ENCODE peak calls at places on chromosomes 3 and 15, in six cellular contexts. F is tibial nerve, P is HepG2, E is suprapubic skin, M is stomach, L is H1. C is an unnamed sample.

GRCh38 chr3:115834068-115834467 is 210.8 kb downstream of the GAP43 start:
- DNase-seq in P (no peak), E (no peak), F (no peak), L (no peak), M (no peak), C (no peak)

GRCh38 chr3:124201786-124202185 is 209.9 kb upstream of the ROPN1 start:
- DNase-seq in M (no peak), P (no peak), L (no peak), F (no peak), E (no peak), C (no peak)

GRCh38 chr15:81108427-81108826 is 25.6 kb upstream of the CFAP161 start:
- DNase-seq in L (no peak), M (no peak), E (no peak), P (no peak), F (no peak), C (no peak)

GRCh38 chr3:193396451-193397244 is 18.1 kb upstream of the ATP13A5 start:
- DNase-seq in E (no peak), P (no peak), M (no peak), F (no peak), L (no peak), C (no peak)

GRCh38 chr15:29070471-29071192 is 184.9 kb downstream of the APBA2 start:
- DNase-seq in P (no peak), E (no peak), M (no peak), F (no peak), L (no peak), C (no peak)

GRCh38 chr3:69326821-69327433 is 59.0 kb downstream of the FRMD4B start:
- DNase-seq in L (no peak), F (no peak), P (no peak), M (no peak), E (no peak), C (no peak)

GRCh38 chr15:78942741-78943140 is 2.1 kb downstream of the CTSH start:
- DNase-seq in P (no peak), F (no peak), E (no peak), L (no peak), M (no peak), C (no peak)

GRCh38 chr3:15797600-15798303 is at the start of gene ANKRD28:
- DNase-seq in E (no peak), F (no peak), M (no peak), P (peak; percentile 58), L (no peak), C (no peak)

DNA sequence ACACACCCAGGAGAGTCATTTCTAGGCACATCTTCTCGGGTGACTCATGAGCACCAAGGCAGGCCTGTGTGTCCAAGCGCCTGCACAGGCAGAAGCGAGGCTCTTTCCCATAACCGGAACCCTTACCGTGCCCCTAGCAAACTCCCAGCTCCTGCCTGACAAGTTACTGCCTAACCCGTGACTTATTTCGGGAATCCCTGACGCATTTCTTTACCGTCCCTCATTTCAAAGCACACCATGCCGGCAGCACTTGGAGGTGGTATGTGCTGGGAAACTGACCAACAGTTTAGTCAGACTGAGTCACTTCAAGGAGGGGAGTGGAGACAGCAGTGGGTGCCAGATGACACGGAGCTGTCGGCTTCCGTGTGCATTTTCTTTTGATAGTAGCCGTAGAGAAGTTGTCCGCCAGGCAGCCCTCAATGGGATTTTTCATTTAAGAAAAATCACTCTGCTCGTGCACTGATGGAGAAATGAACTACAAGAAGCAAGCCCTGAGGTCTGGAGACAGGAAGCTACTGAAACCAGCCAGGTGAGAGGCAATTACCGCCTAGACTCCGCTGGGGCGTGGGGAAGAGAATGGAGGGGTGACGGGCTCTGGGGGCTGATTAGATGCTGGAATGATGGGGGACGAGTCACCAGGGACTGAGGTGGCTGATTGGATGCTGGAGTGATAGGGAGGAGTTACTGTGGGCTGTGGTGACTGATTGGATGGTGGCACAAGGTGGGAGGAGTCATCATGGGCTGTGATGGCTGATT is 17.2 kb upstream of the HRH1 start:
- DNase-seq in E (no peak), F (no peak), P (peak; percentile 40), M (no peak), L (no peak), C (no peak)
- TF ChIP-seq EP300 in E (peak; percentile 95), F (peak; percentile 62), P (no peak), M (peak; percentile 73), L (no peak), C (peak; percentile 75)

DNA sequence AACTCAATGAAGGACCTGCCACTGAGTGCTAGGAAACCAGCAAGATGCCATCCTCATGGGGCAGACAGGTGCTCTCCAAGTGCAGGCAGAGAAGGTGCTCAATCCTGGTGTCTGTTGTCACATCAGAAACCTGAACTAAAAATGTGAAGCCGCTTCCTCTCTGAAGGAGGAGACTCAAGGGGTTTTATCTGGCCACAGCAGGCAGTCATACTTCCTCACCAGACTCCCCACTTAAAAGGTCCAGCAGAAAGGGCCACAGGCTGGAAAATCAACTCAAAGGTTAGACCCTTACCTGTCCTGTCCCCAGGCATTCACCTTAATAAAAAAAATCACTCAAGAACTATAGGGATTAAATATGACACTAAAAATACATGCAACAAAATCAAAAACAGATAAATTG is 4.8 kb downstream of the CCDC12 start:
- DNase-seq in P (no peak), F (no peak), L (no peak), M (no peak), E (no peak), C (no peak)
- TF ChIP-seq POLR2A in P (no peak), F (no peak), L (no peak), M (no peak), E (no peak), C (no peak)

DNA sequence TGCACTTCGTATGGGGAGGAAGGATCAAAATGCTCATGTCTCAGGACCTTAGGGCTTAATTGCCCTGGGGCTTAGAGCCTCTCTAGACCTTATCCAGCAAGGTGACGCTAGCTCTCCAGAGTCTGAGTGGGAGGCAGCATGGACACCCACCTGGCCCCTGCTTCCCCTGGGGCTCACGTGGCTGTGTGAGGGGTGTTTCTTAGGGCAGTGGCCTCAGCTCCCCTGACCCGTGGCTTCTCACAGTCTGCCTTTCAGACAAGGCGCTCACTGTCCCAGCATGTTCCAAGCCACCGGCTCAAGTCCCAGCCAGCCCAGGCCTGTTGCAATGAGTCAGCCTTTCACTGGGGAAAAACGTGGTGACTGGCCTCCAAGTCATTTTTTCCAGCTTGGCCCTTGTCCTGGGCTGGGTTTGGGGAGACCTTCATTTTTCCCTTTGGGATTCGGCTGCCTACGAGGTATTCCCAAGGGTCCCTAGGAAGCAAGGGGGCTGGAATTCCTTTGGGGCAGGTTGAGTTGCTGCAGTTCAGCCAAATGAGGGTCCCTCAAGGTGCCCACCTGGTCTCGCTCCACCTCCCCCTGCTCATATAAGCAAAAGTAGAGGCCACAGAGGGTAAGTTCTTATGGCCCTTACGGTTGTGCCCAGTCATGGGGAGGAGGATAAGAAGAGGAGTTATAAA is 15.7 kb downstream of the BHLHE40 start:
- DNase-seq in P (peak; percentile 52), L (no peak), E (peak; percentile 53), M (peak; percentile 59), F (peak; percentile 54), C (no peak)
- TF ChIP-seq EP300 in P (no peak), L (no peak), E (no peak), M (no peak), F (peak; percentile 84), C (no peak)

GRCh38 chr3:101833446-101833974 is 15.8 kb upstream of the NFKBIZ start:
- DNase-seq in M (no peak), F (no peak), P (no peak), L (no peak), E (no peak), C (no peak)

GRCh38 chr3:101836160-101836559 is 13.2 kb upstream of the NFKBIZ start:
- DNase-seq in F (no peak), E (no peak), P (no peak), L (no peak), M (no peak), C (no peak)

GRCh38 chr3:101840066-101840465 is 9.2 kb upstream of the NFKBIZ start:
- DNase-seq in M (no peak), E (no peak), F (no peak), P (no peak), L (no peak), C (no peak)

GRCh38 chr3:101835676-101836075 is 13.6 kb upstream of the NFKBIZ start:
- DNase-seq in P (no peak), E (no peak), F (no peak), L (no peak), M (no peak), C (no peak)

GRCh38 chr3:101836907-101837598 is 12.3 kb upstream of the NFKBIZ start:
- DNase-seq in M (no peak), L (no peak), E (no peak), P (no peak), F (no peak), C (no peak)
- TF ChIP-seq POLR2A in M (no peak), L (no peak), E (no peak), P (no peak), F (no peak), C (no peak)

DNA sequence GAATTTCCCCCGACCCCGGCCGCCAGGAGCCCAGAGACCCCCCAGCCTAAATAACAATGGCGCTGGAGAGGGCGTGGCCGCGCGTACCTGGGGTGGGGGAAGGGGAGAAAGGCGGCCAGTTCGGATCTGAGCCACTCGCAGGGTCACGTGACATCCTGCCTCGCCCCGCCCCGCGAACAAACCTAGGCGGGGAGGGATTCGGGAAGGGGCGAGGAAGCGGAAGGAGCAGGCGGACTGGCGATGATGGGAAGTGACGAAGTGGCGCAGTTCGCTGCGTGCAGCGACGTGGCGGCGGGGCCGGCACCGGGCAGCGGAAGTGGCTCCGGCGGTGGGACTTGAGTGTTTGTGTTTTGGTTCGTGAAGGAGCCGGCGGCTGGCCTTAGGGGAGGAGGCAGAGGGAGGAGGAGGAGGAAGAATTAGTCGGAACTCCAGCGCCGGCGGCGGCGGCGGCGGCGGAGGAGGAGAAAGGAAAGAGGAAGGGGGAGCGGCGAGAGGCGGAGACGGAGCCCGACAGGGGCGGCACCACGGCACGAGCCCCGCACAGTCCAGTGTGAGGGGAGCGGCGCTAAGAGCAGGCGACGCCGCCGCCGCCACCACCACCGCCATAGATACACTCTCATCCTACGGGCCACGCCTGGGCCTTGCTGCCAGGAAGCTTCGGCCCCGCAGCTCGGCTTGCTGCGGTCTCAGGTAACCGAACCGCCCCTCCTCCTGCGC is at the start of gene RAB5A:
- DNase-seq in M (peak; percentile 98), E (peak; percentile 98), P (peak; percentile 94), F (peak; percentile 96), L (peak; percentile 95), C (peak; percentile 97)
- TF ChIP-seq EP300 in M (peak; percentile 75), E (no peak), P (peak; percentile 27), F (peak; percentile 98), L (no peak), C (peak; percentile 93)

GRCh38 chr3:12073106-12073505 is 68.9 kb downstream of the SYN2 start:
- DNase-seq in P (no peak), E (no peak), F (no peak), M (no peak), L (no peak), C (no peak)

GRCh38 chr3:12076021-12076420 is 71.8 kb downstream of the SYN2 start:
- DNase-seq in L (no peak), P (no peak), F (no peak), M (no peak), E (no peak), C (no peak)

GRCh38 chr3:12070098-12070497 is 65.9 kb downstream of the SYN2 start:
- DNase-seq in L (no peak), E (no peak), P (no peak), M (no peak), F (no peak), C (no peak)
- TF ChIP-seq POLR2A in L (no peak), E (no peak), P (no peak), M (no peak), F (no peak), C (no peak)

DNA sequence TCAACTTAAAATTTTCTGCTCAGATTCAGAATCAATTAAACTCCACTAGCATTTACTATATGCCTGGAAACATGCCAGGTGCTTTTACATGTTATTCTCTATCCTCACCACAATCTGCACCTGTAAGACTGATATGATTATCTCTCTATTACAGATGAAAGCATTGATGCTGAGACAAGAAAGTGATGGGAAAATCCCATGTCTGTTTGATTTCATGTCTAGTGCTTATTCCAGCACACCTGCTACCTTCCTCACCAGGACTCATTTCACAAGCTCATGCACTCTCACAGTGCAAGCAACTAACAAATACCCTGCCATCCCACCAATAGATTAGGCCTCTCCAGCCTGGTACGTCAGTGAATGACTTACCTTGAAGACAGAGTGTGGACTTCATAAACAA is 25.0 kb upstream of the BCL6 start:
- DNase-seq in F (no peak), L (no peak), P (no peak), E (no peak), M (no peak), C (no peak)
- TF ChIP-seq EP300 in F (no peak), L (no peak), P (no peak), E (no peak), M (no peak), C (no peak)

C was measured in ovary.